ENCODE peak calls at places on chromosomes 2 and 18, in six cellular contexts. I is NCI-H1092 treated with DMSO at 0.1 percent for 48 hours, H is heart right ventricle, Y is head of caudate nucleus, C is NCI-H1105, F is neural progenitor cell. T is an unnamed sample.
A peak's percentile ranks its signal among the peaks of the same experiment; 100 is the strongest.

GRCh38 chr2:174247474-174248186 is 702 bp downstream of the OLA1 start:
- DNase-seq in H (no peak), F (no peak), Y (no peak), I (peak; percentile 52), C (no peak), T (peak; percentile 81)

GRCh38 chr2:72719416-72719815 is 106.4 kb downstream of the EXOC6B start:
- DNase-seq in Y (no peak), H (no peak), C (no peak), F (peak; percentile 17), I (no peak), T (peak; percentile 74)

GRCh38 chr2:70248810-70249438 is 496 bp upstream of the TIA1 start:
- DNase-seq in H (no peak), C (peak; percentile 87), F (peak; percentile 88), I (peak; percentile 95), Y (peak; percentile 98), T (no peak)

GRCh38 chr2:200869014-200869413 is 4.6 kb upstream of the CLK1 start:
- DNase-seq in H (no peak), F (no peak), Y (no peak), I (no peak), C (no peak), T (no peak)

GRCh38 chr2:148702475-148702874 is 57.9 kb downstream of the EPC2 start:
- DNase-seq in C (no peak), F (no peak), H (no peak), Y (no peak), I (no peak), T (no peak)

GRCh38 chr2:233271693-233272092 is 20.2 kb downstream of the ATG16L1 start:
- DNase-seq in I (no peak), H (no peak), C (no peak), F (no peak), Y (no peak), T (no peak)

GRCh38 chr2:52456759-52457377 is 1310.7 kb upstream of the CHAC2 start:
- DNase-seq in C (no peak), H (no peak), Y (no peak), F (peak; percentile 50), I (no peak), T (peak; percentile 34)

GRCh38 chr2:11488809-11489208 is 22.8 kb upstream of the E2F6 start:
- DNase-seq in I (no peak), H (no peak), F (no peak), Y (no peak), C (no peak), T (no peak)

GRCh38 chr2:42036940-42037339 is 10.9 kb upstream of the PKDCC start:
- DNase-seq in I (no peak), C (no peak), F (no peak), Y (no peak), H (no peak), T (no peak)

GRCh38 chr2:149448315-149448714 is 117.9 kb downstream of the LYPD6 start:
- DNase-seq in H (no peak), I (no peak), F (no peak), C (no peak), Y (no peak), T (no peak)

GRCh38 chr2:188788621-188789020 is 185.6 kb upstream of the COL3A1 start:
- DNase-seq in Y (peak; percentile 50), C (no peak), F (no peak), H (peak; percentile 18), I (no peak), T (no peak)

GRCh38 chr2:219071189-219071816 is 10.6 kb upstream of the IHH start:
- DNase-seq in Y (no peak), C (no peak), F (no peak), H (no peak), I (no peak), T (no peak)

GRCh38 chr2:55116966-55117365 is 66.7 kb upstream of the RTN4 start:
- DNase-seq in Y (peak; percentile 43), C (no peak), F (no peak), I (no peak), H (no peak), T (no peak)

GRCh38 chr2:106127282-106127771 is 66.8 kb downstream of the UXS1 start:
- DNase-seq in I (no peak), H (no peak), F (no peak), Y (no peak), C (no peak), T (no peak)

GRCh38 chr18:13915973-13916372 is 637 bp upstream of the MC2R start:
- DNase-seq in C (peak; percentile 61), H (no peak), I (no peak), F (no peak), Y (no peak), T (no peak)

GRCh38 chr2:113052767-113053166 is at the start of gene IL36B:
- DNase-seq in Y (peak; percentile 13), C (no peak), H (no peak), I (no peak), F (no peak), T (no peak)

T was measured in ELF-1.